ENCODE peak calls at places on chromosomes 11 and 22, in six cellular contexts. H is posterior vena cava, U is HFFc6, O is LoVo, K is T-helper 1 cell, G is HCEC 1CT. W is an unnamed sample.

GRCh38 chr11:42631223-42631843 is 680.5 kb upstream of the API5 start:
- DNase-seq in U (peak), G (no peak), K (no peak), H (no peak), O (no peak), W (peak)

GRCh38 chr22:44325718-44326548 is 13.2 kb upstream of the SHISAL1 start:
- DNase-seq in O (peak), G (peak), K (no peak), H (no peak), U (peak), W (no peak)

GRCh38 chr11:6249822-6250555 is 9.6 kb upstream of the CCKBR start:
- DNase-seq in G (peak), H (peak), U (peak), K (no peak), O (peak), W (peak)

GRCh38 chr11:108647701-108648527 is 17.0 kb upstream of the DDX10 start:
- DNase-seq in U (peak), O (peak), H (no peak), G (peak), K (peak), W (peak)

GRCh38 chr11:122563761-122564160 is 91.8 kb upstream of the UBASH3B start:
- DNase-seq in G (no peak), O (no peak), K (no peak), U (no peak), H (no peak), W (no peak)

GRCh38 chr11:43557553-43558031 is 122.9 kb upstream of the HSD17B12 start:
- DNase-seq in O (no peak), H (no peak), U (no peak), K (no peak), G (peak), W (no peak)

GRCh38 chr11:128453444-128454336 is 133.7 kb downstream of the ETS1 start:
- DNase-seq in U (peak), O (no peak), K (no peak), G (peak), H (peak), W (peak)

GRCh38 chr11:124882339-124883071 is 15.2 kb downstream of the ROBO4 start:
- DNase-seq in O (no peak), G (no peak), H (no peak), U (no peak), K (no peak), W (peak)

GRCh38 chr22:46775364-46775758 is 12.9 kb downstream of the TBC1D22A start:
- DNase-seq in G (no peak), H (no peak), O (no peak), U (no peak), K (no peak), W (no peak)

GRCh38 chr22:30460147-30460546 is 11.7 kb downstream of the SEC14L3 start:
- DNase-seq in O (no peak), U (no peak), H (no peak), K (no peak), G (no peak), W (no peak)

GRCh38 chr11:9060700-9061111 is 30.7 kb downstream of the SCUBE2 start:
- DNase-seq in O (no peak), U (no peak), K (no peak), H (no peak), G (peak), W (no peak)

GRCh38 chr11:15127341-15127740 is 12.6 kb downstream of the INSC start:
- DNase-seq in H (no peak), U (peak), O (no peak), G (peak), K (no peak), W (peak)

GRCh38 chr11:95531116-95531515 is 258.5 kb downstream of the FAM76B start:
- DNase-seq in K (no peak), U (no peak), H (no peak), O (no peak), G (peak), W (no peak)

GRCh38 chr11:21007297-21007696 is 337.9 kb downstream of the NELL1 start:
- DNase-seq in K (no peak), O (no peak), U (no peak), G (no peak), H (no peak), W (no peak)

GRCh38 chr11:122505304-122506006 is 150.1 kb upstream of the UBASH3B start:
- DNase-seq in H (peak), K (no peak), U (peak), O (peak), G (peak), W (peak)

GRCh38 chr11:121841487-121842167 is 274.4 kb downstream of the BLID start:
- DNase-seq in K (no peak), U (peak), G (peak), H (no peak), O (no peak), W (peak)

GRCh38 chr11:69707156-69707555 is 3.3 kb upstream of the FGF19 start:
- DNase-seq in U (no peak), H (no peak), K (no peak), G (no peak), O (no peak), W (no peak)

GRCh38 chr11:18748766-18749375 is 22.9 kb upstream of the IGSF22 start:
- DNase-seq in K (no peak), U (no peak), O (no peak), G (no peak), H (no peak), W (no peak)

GRCh38 chr11:84476581-84476980 is 1150.6 kb downstream of the DLG2 start:
- DNase-seq in G (no peak), H (no peak), K (no peak), U (no peak), O (no peak), W (peak)

GRCh38 chr22:17772963-17773605 is 1.2 kb downstream of the BID start:
- DNase-seq in K (no peak), H (no peak), O (no peak), G (peak), U (peak), W (no peak)

GRCh38 chr11:117181586-117182550 is 3.3 kb downstream of the SIDT2 start:
- DNase-seq in U (no peak), O (no peak), G (no peak), K (no peak), H (no peak), W (no peak)

GRCh38 chr11:123434262-123434661 is 4.2 kb downstream of the GRAMD1B start:
- DNase-seq in K (no peak), U (peak), O (no peak), G (peak), H (no peak), W (no peak)

GRCh38 chr22:23591203-23591791 is 11.2 kb upstream of the IGLL1 start:
- DNase-seq in H (peak), O (peak), U (peak), G (peak), K (peak), W (peak)

GRCh38 chr11:97977726-97978125 is 1043.0 kb upstream of the CNTN5 start:
- DNase-seq in U (no peak), G (no peak), O (no peak), K (no peak), H (no peak), W (no peak)

GRCh38 chr11:14969922-14970323 is 2.2 kb downstream of the CALCA start:
- DNase-seq in G (peak), O (no peak), H (peak), K (no peak), U (peak), W (peak)

GRCh38 chr22:46661221-46661851 is 41.1 kb downstream of the GRAMD4 start:
- DNase-seq in K (peak), U (no peak), H (no peak), G (peak), O (no peak), W (peak)

GRCh38 chr11:117434481-117434880 is 106.8 kb downstream of the CEP164 start:
- DNase-seq in K (no peak), U (no peak), G (no peak), O (no peak), H (no peak), W (no peak)

GRCh38 chr11:34219862-34220490 is 114.5 kb downstream of the NAT10 start:
- DNase-seq in G (no peak), K (no peak), U (no peak), H (peak), O (no peak), W (no peak)

GRCh38 chr22:19855504-19856409 is 1.1 kb upstream of the GNB1L start:
- DNase-seq in K (no peak), G (peak), O (peak), U (no peak), H (peak), W (no peak)

GRCh38 chr11:78339945-78340344 is 77.7 kb downstream of the GAB2 start:
- DNase-seq in U (no peak), G (no peak), H (no peak), K (no peak), O (no peak), W (no peak)